ENCODE peak calls at places on chromosomes 2 and 18, in nine cellular contexts. One of them, this sample, is unnamed.

GRCh38 chr2:120759543-120760331 is 24.1 kb downstream of the GLI2 start:
- DNase-seq in activated CD4-positive, alpha-beta T cell treated with anti-CD3 and anti-CD28 coated beads for 1 hour: no peak
- DNase-seq in GDM1: no peak
- DNase-seq in mesendoderm: no peak
- DNase-seq in foreskin keratinocyte: no peak
- DNase-seq in EL: no peak
- DNase-seq in neural crest cell: no peak
- DNase-seq in IMR-90: no peak
- DNase-seq in iPS DF 19.7: no peak
- DNase-seq in this sample: no peak

GRCh38 chr2:60560734-60561649 is 7.5 kb upstream of the BCL11A start:
- DNase-seq in IMR-90: no peak
- DNase-seq in EL: no peak
- DNase-seq in GDM1: peak; percentile 29
- DNase-seq in mesendoderm: peak; percentile 64
- DNase-seq in iPS DF 19.7: no peak
- DNase-seq in neural crest cell: no peak
- DNase-seq in foreskin keratinocyte: no peak
- DNase-seq in activated CD4-positive, alpha-beta T cell treated with anti-CD3 and anti-CD28 coated beads for 1 hour: no peak
- DNase-seq in this sample: no peak

GRCh38 chr2:216139884-216140283 is 30.7 kb downstream of the XRCC5 start:
- DNase-seq in EL: no peak
- DNase-seq in neural crest cell: no peak
- DNase-seq in mesendoderm: peak; percentile 73
- DNase-seq in GDM1: no peak
- DNase-seq in activated CD4-positive, alpha-beta T cell treated with anti-CD3 and anti-CD28 coated beads for 1 hour: no peak
- DNase-seq in foreskin keratinocyte: no peak
- DNase-seq in IMR-90: no peak
- DNase-seq in iPS DF 19.7: no peak
- DNase-seq in this sample: no peak

GRCh38 chr2:9311488-9311887 is 104.9 kb downstream of the ASAP2 start:
- DNase-seq in iPS DF 19.7: no peak
- DNase-seq in GDM1: no peak
- DNase-seq in IMR-90: peak; percentile 90
- DNase-seq in activated CD4-positive, alpha-beta T cell treated with anti-CD3 and anti-CD28 coated beads for 1 hour: no peak
- DNase-seq in EL: peak; percentile 89
- DNase-seq in mesendoderm: no peak
- DNase-seq in neural crest cell: no peak
- DNase-seq in foreskin keratinocyte: peak; percentile 72
- DNase-seq in this sample: no peak

GRCh38 chr18:28115149-28115550 is 61.8 kb downstream of the CDH2 start:
- DNase-seq in iPS DF 19.7: no peak
- DNase-seq in foreskin keratinocyte: peak; percentile 71
- DNase-seq in mesendoderm: peak; percentile 91
- DNase-seq in IMR-90: peak; percentile 96
- DNase-seq in EL: peak; percentile 97
- DNase-seq in activated CD4-positive, alpha-beta T cell treated with anti-CD3 and anti-CD28 coated beads for 1 hour: no peak
- DNase-seq in neural crest cell: no peak
- DNase-seq in GDM1: no peak
- DNase-seq in this sample: peak; percentile 89

GRCh38 chr2:173252581-173252980 is 102.1 kb upstream of the CDCA7 start:
- DNase-seq in EL: no peak
- DNase-seq in iPS DF 19.7: no peak
- DNase-seq in foreskin keratinocyte: peak; percentile 8
- DNase-seq in mesendoderm: peak; percentile 60
- DNase-seq in GDM1: no peak
- DNase-seq in activated CD4-positive, alpha-beta T cell treated with anti-CD3 and anti-CD28 coated beads for 1 hour: no peak
- DNase-seq in neural crest cell: no peak
- DNase-seq in IMR-90: no peak
- DNase-seq in this sample: no peak

GRCh38 chr2:160292225-160292624 is 92.2 kb upstream of the ITGB6 start:
- DNase-seq in IMR-90: peak; percentile 36
- DNase-seq in foreskin keratinocyte: no peak
- DNase-seq in activated CD4-positive, alpha-beta T cell treated with anti-CD3 and anti-CD28 coated beads for 1 hour: no peak
- DNase-seq in EL: no peak
- DNase-seq in neural crest cell: no peak
- DNase-seq in GDM1: no peak
- DNase-seq in mesendoderm: peak; percentile 21
- DNase-seq in iPS DF 19.7: no peak
- DNase-seq in this sample: no peak

GRCh38 chr2:77521482-77521881 is 694 bp downstream of the LRRTM4 start:
- DNase-seq in foreskin keratinocyte: no peak
- DNase-seq in IMR-90: no peak
- DNase-seq in EL: no peak
- DNase-seq in activated CD4-positive, alpha-beta T cell treated with anti-CD3 and anti-CD28 coated beads for 1 hour: no peak
- DNase-seq in iPS DF 19.7: peak; percentile 68
- DNase-seq in neural crest cell: no peak
- DNase-seq in GDM1: no peak
- DNase-seq in mesendoderm: peak; percentile 36
- DNase-seq in this sample: no peak

GRCh38 chr2:205640713-205641112 is 41.6 kb upstream of the NRP2 start:
- DNase-seq in iPS DF 19.7: no peak
- DNase-seq in EL: no peak
- DNase-seq in IMR-90: no peak
- DNase-seq in activated CD4-positive, alpha-beta T cell treated with anti-CD3 and anti-CD28 coated beads for 1 hour: no peak
- DNase-seq in mesendoderm: no peak
- DNase-seq in neural crest cell: no peak
- DNase-seq in foreskin keratinocyte: no peak
- DNase-seq in GDM1: no peak
- DNase-seq in this sample: no peak

GRCh38 chr2:100730290-100730868 is 89.6 kb upstream of the NPAS2 start:
- DNase-seq in EL: peak; percentile 75
- DNase-seq in iPS DF 19.7: no peak
- DNase-seq in neural crest cell: peak; percentile 21
- DNase-seq in IMR-90: peak; percentile 77
- DNase-seq in activated CD4-positive, alpha-beta T cell treated with anti-CD3 and anti-CD28 coated beads for 1 hour: no peak
- DNase-seq in GDM1: no peak
- DNase-seq in mesendoderm: peak; percentile 81
- DNase-seq in foreskin keratinocyte: no peak
- DNase-seq in this sample: peak; percentile 47

This sample was measured in HFF-Myc.